ENCODE peak calls at places on chromosomes 12 and 14, in four cellular contexts. L is right atrium auricular region, S is bronchial epithelial cell, K is tibial artery. Z is an unnamed sample.
A peak's percentile ranks its signal among the peaks of the same experiment; 100 is the strongest.

GRCh38 chr12:127230843-127231260 is 1036.1 kb upstream of the TMEM132C start:
- DNase-seq in S (peak; percentile 99), L (no peak), K (no peak), Z (no peak)

GRCh38 chr12:31510034-31510433 is 80.9 kb downstream of the DENND5B start:
- DNase-seq in K (no peak), L (no peak), S (no peak), Z (no peak)

GRCh38 chr14:41403360-41403759 is 203.3 kb upstream of the LRFN5 start:
- DNase-seq in S (no peak), K (no peak), L (no peak), Z (no peak)

GRCh38 chr14:59464651-59465569 is at the start of gene GPR135:
- DNase-seq in L (no peak), S (no peak), K (peak; percentile 71), Z (peak; percentile 89)

GRCh38 chr12:97763113-97763512 is 300.5 kb downstream of the RMST start:
- DNase-seq in L (no peak), S (no peak), K (no peak), Z (no peak)

GRCh38 chr12:29208060-29208459 is 59.0 kb downstream of the FAR2 start:
- DNase-seq in S (no peak), L (no peak), K (no peak), Z (no peak)

GRCh38 chr12:118850244-118850825 is 131.0 kb upstream of the SRRM4 start:
- DNase-seq in L (no peak), K (no peak), S (peak; percentile 4), Z (peak; percentile 75)

GRCh38 chr12:67434653-67435375 is 165.7 kb downstream of the CAND1 start:
- DNase-seq in S (peak; percentile 88), L (peak; percentile 69), K (peak; percentile 54), Z (no peak)

GRCh38 chr14:98808494-98809407 is 463.2 kb downstream of the BCL11B start:
- DNase-seq in L (no peak), K (no peak), S (peak; percentile 55), Z (no peak)

GRCh38 chr14:55963295-55963694 is 154.9 kb upstream of the PELI2 start:
- DNase-seq in L (no peak), K (no peak), S (no peak), Z (no peak)

GRCh38 chr14:60665178-60665555 is 15.9 kb upstream of the SIX1 start:
- DNase-seq in K (no peak), L (no peak), S (no peak), Z (no peak)

GRCh38 chr12:95790912-95791849 is 617 bp upstream of the NTN4 start:
- DNase-seq in L (no peak), K (no peak), S (peak; percentile 50), Z (peak; percentile 65)

GRCh38 chr14:100816950-100817901 is 8.7 kb upstream of the MEG3 start:
- DNase-seq in S (no peak), K (no peak), L (no peak), Z (peak; percentile 34)

GRCh38 chr12:132761032-132761910 is at the start of gene ANKLE2:
- DNase-seq in L (no peak), S (peak; percentile 35), K (peak; percentile 29), Z (peak; percentile 94)

GRCh38 chr14:40417777-40418401 is 985.7 kb upstream of the FBXO33 start:
- DNase-seq in L (no peak), K (no peak), S (no peak), Z (peak; percentile 34)

GRCh38 chr12:64730585-64730964 is 28.6 kb downstream of the GNS start:
- DNase-seq in S (no peak), K (no peak), L (no peak), Z (no peak)

GRCh38 chr12:85413266-85413665 is 133.2 kb downstream of the ALX1 start:
- DNase-seq in L (no peak), K (no peak), S (peak; percentile 16), Z (no peak)

GRCh38 chr14:75826599-75826998 is 155.2 kb downstream of the TGFB3 start:
- DNase-seq in K (no peak), S (peak; percentile 90), L (no peak), Z (no peak)

GRCh38 chr12:81759215-81759991 is at the start of gene PPFIA2:
- DNase-seq in K (peak; percentile 24), L (no peak), S (no peak), Z (peak; percentile 60)

GRCh38 chr12:70227911-70228310 is 15.3 kb upstream of the CNOT2 start:
- DNase-seq in L (no peak), S (no peak), K (no peak), Z (no peak)

GRCh38 chr14:91154851-91155625 is 41.2 kb downstream of the DGLUCY start:
- DNase-seq in L (no peak), K (no peak), S (peak; percentile 56), Z (no peak)

GRCh38 chr14:91548145-91548544 is 38.0 kb upstream of the PPP4R3A start:
- DNase-seq in L (no peak), S (no peak), K (no peak), Z (no peak)

GRCh38 chr14:98014851-98015615 is 1217.9 kb downstream of the VRK1 start:
- DNase-seq in L (no peak), S (peak; percentile 53), K (no peak), Z (no peak)

GRCh38 chr12:75964150-75964549 is 67.4 kb downstream of the PHLDA1 start:
- DNase-seq in L (no peak), S (peak; percentile 17), K (peak; percentile 54), Z (no peak)

GRCh38 chr12:16189849-16190248 is 87.6 kb downstream of the SLC15A5 start:
- DNase-seq in S (peak; percentile 39), L (no peak), K (no peak), Z (peak; percentile 12)

GRCh38 chr12:117313906-117314305 is 47.5 kb downstream of the NOS1 start:
- DNase-seq in L (no peak), K (no peak), S (no peak), Z (no peak)

GRCh38 chr12:81896771-81897170 is 137.6 kb upstream of the PPFIA2 start:
- DNase-seq in K (no peak), L (no peak), S (no peak), Z (no peak)

GRCh38 chr14:100012478-100012925 is 52.7 kb upstream of the EVL start:
- DNase-seq in L (no peak), K (no peak), S (no peak), Z (no peak)

GRCh38 chr12:128644664-128645296 is 179.0 kb downstream of the SLC15A4 start:
- DNase-seq in K (no peak), L (no peak), S (no peak), Z (peak; percentile 81)

GRCh38 chr14:37598085-37598972 is 2.9 kb downstream of the TTC6 start:
- DNase-seq in S (peak; percentile 33), K (no peak), L (no peak), Z (peak; percentile 81)
- H3K4me3 ChIP-seq in S (peak overlapping the region; percentile 43), K (no peak overlapping the region), L (no peak overlapping the region), Z (peak overlapping the region; percentile 35)

GRCh38 chr12:124469193-124469888 is 98.1 kb downstream of the NCOR2 start:
- DNase-seq in L (no peak), K (no peak), S (no peak), Z (peak; percentile 85)

GRCh38 chr12:124470806-124471205 is 96.6 kb downstream of the NCOR2 start:
- DNase-seq in S (no peak), K (no peak), L (no peak), Z (no peak)

GRCh38 chr12:124471828-124472227 is 95.6 kb downstream of the NCOR2 start:
- DNase-seq in L (no peak), S (no peak), K (no peak), Z (no peak)

GRCh38 chr12:124472690-124473279 is 94.6 kb downstream of the NCOR2 start:
- DNase-seq in K (no peak), L (no peak), S (no peak), Z (no peak)

GRCh38 chr12:124470139-124470538 is 97.3 kb downstream of the NCOR2 start:
- DNase-seq in L (no peak), K (no peak), S (no peak), Z (no peak)
- H3K36me3 ChIP-seq in L (peaks cover 61% of the 10 kb centered on the region), K (peaks cover 45% of the 10 kb centered on the region), S (peaks cover 30% of the 10 kb centered on the region), Z (peaks cover 18% of the 10 kb centered on the region)

GRCh38 chr14:89479802-89480201 is 62.8 kb upstream of the FOXN3 start:
- DNase-seq in K (no peak), L (no peak), S (peak; percentile 98), Z (no peak)

GRCh38 chr14:89476515-89476914 is 59.5 kb upstream of the FOXN3 start:
- DNase-seq in K (no peak), L (no peak), S (no peak), Z (no peak)

GRCh38 chr14:89474464-89474863 is 57.4 kb upstream of the FOXN3 start:
- DNase-seq in S (no peak), L (no peak), K (no peak), Z (no peak)

GRCh38 chr14:89473979-89474378 is 56.9 kb upstream of the FOXN3 start:
- DNase-seq in L (no peak), K (no peak), S (peak; percentile 29), Z (no peak)

DNA sequence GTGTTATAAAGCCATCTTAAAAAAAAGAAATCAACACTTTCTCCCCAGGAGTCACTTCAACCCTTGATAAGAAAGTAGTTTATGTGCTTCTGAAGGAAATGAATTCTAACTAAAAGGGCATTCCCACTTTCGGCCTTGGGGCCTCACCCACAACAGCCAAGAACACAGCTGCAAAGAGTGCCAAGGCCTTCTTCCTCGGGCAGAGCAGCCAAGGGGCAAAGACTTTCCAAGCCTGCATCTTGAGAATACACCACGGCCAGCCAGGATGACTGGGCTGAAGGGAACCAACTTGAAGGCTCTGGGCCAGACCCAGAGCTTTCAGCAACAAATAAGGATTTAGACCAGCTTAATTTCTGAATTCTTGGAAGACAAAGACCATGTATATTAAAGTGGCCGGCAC is 60.4 kb upstream of the FOXN3 start:
- DNase-seq in S (no peak), K (peak; percentile 60), L (no peak), Z (no peak)
- H3K27me3 ChIP-seq in S (no peaks in the 10 kb centered on the region), K (no peaks in the 10 kb centered on the region), L (no peaks in the 10 kb centered on the region), Z (no peaks in the 10 kb centered on the region)

DNA sequence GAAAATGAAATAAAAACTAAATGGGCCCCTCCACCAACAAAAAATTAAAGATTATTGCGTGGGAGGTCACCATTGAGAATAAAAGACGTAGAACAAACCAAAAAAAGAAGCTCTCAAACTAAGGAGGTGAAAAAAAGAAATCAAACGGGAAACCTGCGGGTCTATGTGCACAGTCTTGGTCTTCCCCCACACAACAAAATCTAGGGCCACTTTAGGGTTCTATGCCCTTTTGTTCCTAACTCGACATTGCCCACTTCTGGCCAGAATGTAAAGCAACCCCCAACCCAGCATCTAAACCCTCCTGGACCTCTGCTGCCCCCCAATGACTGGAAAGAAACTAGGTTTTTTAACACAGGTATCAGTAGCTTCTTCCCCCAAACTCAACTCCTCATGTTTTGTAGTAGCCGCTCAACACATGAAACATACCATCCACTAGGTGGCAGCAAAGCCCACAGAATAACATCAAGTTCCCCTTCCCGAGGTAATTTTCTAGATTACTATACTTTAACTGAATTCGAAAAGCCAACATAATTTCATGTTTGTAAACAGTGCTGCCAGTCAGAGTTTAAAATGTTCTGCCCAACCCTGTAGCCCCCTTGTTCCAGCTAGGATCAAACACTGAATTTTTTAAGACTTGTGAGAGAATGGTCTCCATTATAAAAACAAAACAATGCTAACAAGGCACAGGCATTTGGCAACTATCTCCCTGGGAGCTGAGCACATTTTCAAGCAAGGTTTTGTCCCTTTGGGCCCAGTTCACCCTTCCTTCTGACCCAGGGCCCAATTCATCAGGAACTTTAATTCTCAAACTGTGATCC is 18.7 kb downstream of the DAD1 start:
- DNase-seq in K (peak; percentile 82), S (peak; percentile 74), L (peak; percentile 83), Z (peak; percentile 88)
- H3K4me3 ChIP-seq in K (no peak overlapping the region), S (no peak overlapping the region), L (no peak overlapping the region), Z (no peak overlapping the region)

Z was measured in H7.